ENCODE peak calls at places on chromosomes 5 and 9, in ten cellular contexts. I is EL; F is Right ventricle myocardium superior; R is mucosa of gallbladder; M is activated CD8-positive, alpha-beta memory T cell treated with anti-CD3 and anti-CD28 coated beads, Interleukin-2, amount 50 U/mL, for 48 hours; V is ecto neural progenitor cell; W is prostate gland; Z is H9; B is LoVo; H is left kidney. O is an unnamed sample.

GRCh38 chr9:14089051-14089798 is 224.7 kb downstream of the NFIB start:
- DNase-seq in I (no peak), F (no peak), R (no peak), M (no peak), V (no peak), W (no peak), Z (no peak), B (no peak), H (no peak), O (no peak)

GRCh38 chr9:133333566-133333965 is 2.4 kb downstream of the SURF6 start:
- DNase-seq in I (no peak), F (no peak), R (no peak), M (no peak), V (no peak), W (no peak), Z (peak; percentile 27), B (no peak), H (no peak), O (no peak)

GRCh38 chr9:95980262-95981125 is 105.0 kb downstream of the ERCC6L2 start:
- DNase-seq in I (no peak), F (no peak), R (no peak), M (no peak), V (no peak), W (no peak), Z (no peak), B (no peak), H (no peak), O (no peak)

GRCh38 chr5:124341066-124341943 is 405.1 kb downstream of the ZNF608 start:
- DNase-seq in I (no peak), F (no peak), R (no peak), M (no peak), V (no peak), W (no peak), Z (no peak), B (no peak), H (peak; percentile 24), O (no peak)

GRCh38 chr5:1805326-1805725 is 4.1 kb downstream of the NDUFS6 start:
- DNase-seq in I (no peak), F (no peak), R (no peak), M (no peak), V (no peak), W (no peak), Z (no peak), B (no peak), H (no peak), O (no peak)

GRCh38 chr5:13985736-13986418 is 41.4 kb upstream of the DNAH5 start:
- DNase-seq in I (peak; percentile 99), F (no peak), R (no peak), M (no peak), V (no peak), W (no peak), Z (no peak), B (peak; percentile 75), H (no peak), O (peak; percentile 85)

GRCh38 chr9:93262537-93263310 is 78.8 kb downstream of the WNK2 start:
- DNase-seq in I (no peak), F (no peak), R (peak; percentile 10), M (no peak), V (no peak), W (no peak), Z (peak; percentile 29), B (no peak), H (no peak), O (no peak)

GRCh38 chr5:142385194-142385593 is 60.4 kb upstream of the SPRY4 start:
- DNase-seq in I (peak; percentile 77), F (peak; percentile 11), R (no peak), M (no peak), V (no peak), W (no peak), Z (no peak), B (no peak), H (no peak), O (peak; percentile 74)

GRCh38 chr5:95859327-95860060 is 37.0 kb upstream of the GLRX start:
- DNase-seq in I (no peak), F (no peak), R (no peak), M (peak; percentile 53), V (no peak), W (no peak), Z (no peak), B (peak; percentile 20), H (no peak), O (no peak)

GRCh38 chr5:65017636-65018035 is 248.9 kb downstream of the CWC27 start:
- DNase-seq in I (peak; percentile 29), F (no peak), R (no peak), M (no peak), V (no peak), W (no peak), Z (no peak), B (no peak), H (no peak), O (peak; percentile 41)

GRCh38 chr5:93789173-93790070 is 48.0 kb upstream of the POU5F2 start:
- DNase-seq in I (peak; percentile 76), F (no peak), R (no peak), M (no peak), V (no peak), W (no peak), Z (no peak), B (peak; percentile 15), H (no peak), O (peak; percentile 81)

GRCh38 chr5:26482817-26483375 is 555.5 kb downstream of the CDH9 start:
- DNase-seq in I (no peak), F (no peak), R (peak; percentile 17), M (no peak), V (peak; percentile 57), W (no peak), Z (peak; percentile 81), B (peak; percentile 61), H (peak; percentile 61), O (no peak)

GRCh38 chr9:35481347-35481975 is 8.4 kb upstream of the RUSC2 start:
- DNase-seq in I (peak; percentile 78), F (no peak), R (peak; percentile 62), M (no peak), V (no peak), W (peak; percentile 36), Z (peak; percentile 49), B (peak; percentile 32), H (peak; percentile 30), O (peak; percentile 76)

GRCh38 chr9:441131-441530 is 226.5 kb downstream of the DOCK8 start:
- DNase-seq in I (no peak), F (no peak), R (no peak), M (no peak), V (peak; percentile 12), W (no peak), Z (no peak), B (no peak), H (peak; percentile 97), O (no peak)

GRCh38 chr9:109953813-109954489 is 174.0 kb downstream of the PALM2AKAP2 start:
- DNase-seq in I (no peak), F (no peak), R (no peak), M (no peak), V (no peak), W (no peak), Z (no peak), B (no peak), H (no peak), O (no peak)

GRCh38 chr9:70760228-70760627 is 345.8 kb upstream of the KLF9 start:
- DNase-seq in I (no peak), F (no peak), R (no peak), M (no peak), V (no peak), W (no peak), Z (no peak), B (no peak), H (no peak), O (no peak)

GRCh38 chr5:31408814-31409213 is 123.1 kb downstream of the DROSHA start:
- DNase-seq in I (peak; percentile 91), F (no peak), R (no peak), M (no peak), V (no peak), W (peak; percentile 8), Z (no peak), B (no peak), H (no peak), O (peak; percentile 69)

GRCh38 chr5:14326035-14326909 is 183.1 kb downstream of the TRIO start:
- DNase-seq in I (no peak), F (no peak), R (no peak), M (no peak), V (no peak), W (no peak), Z (no peak), B (no peak), H (peak; percentile 85), O (no peak)

GRCh38 chr5:137099651-137100050 is 399.5 kb downstream of the SPOCK1 start:
- DNase-seq in I (no peak), F (no peak), R (no peak), M (no peak), V (no peak), W (no peak), Z (no peak), B (no peak), H (no peak), O (no peak)

GRCh38 chr9:85269811-85270210 is 471.9 kb downstream of the AGTPBP1 start:
- DNase-seq in I (no peak), F (no peak), R (no peak), M (no peak), V (no peak), W (no peak), Z (no peak), B (no peak), H (no peak), O (no peak)

GRCh38 chr9:102355982-102356381 is 617.5 kb upstream of the GRIN3A start:
- DNase-seq in I (no peak), F (no peak), R (no peak), M (no peak), V (no peak), W (no peak), Z (no peak), B (no peak), H (no peak), O (no peak)

GRCh38 chr9:94030318-94031179 is 53.7 kb upstream of the PTPDC1 start:
- DNase-seq in I (peak; percentile 88), F (peak; percentile 94), R (peak; percentile 87), M (peak; percentile 90), V (peak; percentile 87), W (peak; percentile 86), Z (peak; percentile 86), B (peak; percentile 88), H (peak; percentile 97), O (peak; percentile 72)

GRCh38 chr9:87435189-87435880 is 62.3 kb upstream of the DAPK1 start:
- DNase-seq in I (no peak), F (no peak), R (no peak), M (no peak), V (no peak), W (no peak), Z (no peak), B (no peak), H (no peak), O (no peak)

GRCh38 chr5:170573660-170574059 is 69.8 kb downstream of the KCNIP1 start:
- DNase-seq in I (no peak), F (no peak), R (no peak), M (no peak), V (no peak), W (no peak), Z (no peak), B (no peak), H (peak; percentile 51), O (no peak)

GRCh38 chr5:168177831-168178450 is 113.5 kb upstream of the WWC1 start:
- DNase-seq in I (no peak), F (peak; percentile 51), R (no peak), M (no peak), V (peak; percentile 58), W (no peak), Z (peak; percentile 49), B (no peak), H (peak; percentile 43), O (no peak)

GRCh38 chr9:70514273-70514672 is 99.8 kb upstream of the KLF9 start:
- DNase-seq in I (no peak), F (no peak), R (no peak), M (no peak), V (no peak), W (no peak), Z (no peak), B (no peak), H (no peak), O (no peak)

GRCh38 chr9:89379508-89380115 is 61.3 kb downstream of the SECISBP2 start:
- DNase-seq in I (no peak), F (no peak), R (no peak), M (no peak), V (no peak), W (no peak), Z (no peak), B (no peak), H (no peak), O (no peak)

GRCh38 chr9:21686738-21687137 is 115.7 kb upstream of the MTAP start:
- DNase-seq in I (no peak), F (no peak), R (no peak), M (no peak), V (no peak), W (no peak), Z (no peak), B (no peak), H (no peak), O (no peak)

O was measured in HFFc6.